ENCODE peak calls at places on chromosomes 6 and 20, in nine cellular contexts. N is adrenal gland, X is fibroblast of villous mesenchyme, L is ELF-1, D is HCT116, H is right lobe of liver, O is iris pigment epithelial cell, Z is NCI-H1105, K is KG1. S is an unnamed sample.

GRCh38 chr20:62151225-62151624 is 7.7 kb downstream of the SS18L1 start:
- DNase-seq in K (no peak), O (no peak), X (no peak), H (no peak), Z (no peak), N (no peak), D (no peak), L (no peak), S (no peak)

GRCh38 chr20:5737619-5737953 is 12.6 kb upstream of the SHLD1 start:
- DNase-seq in K (no peak), X (no peak), H (no peak), Z (no peak), N (no peak), O (no peak), D (no peak), L (no peak), S (no peak)

GRCh38 chr6:111566873-111567517 is 38.7 kb downstream of the TRAF3IP2 start:
- DNase-seq in D (no peak), H (no peak), Z (peak; percentile 94), L (no peak), O (peak; percentile 27), X (no peak), N (peak; percentile 73), K (no peak), S (peak; percentile 90)

GRCh38 chr6:131383421-131384411 is 189.3 kb upstream of the ARG1 start:
- DNase-seq in N (peak; percentile 55), Z (no peak), K (no peak), D (no peak), O (no peak), X (no peak), H (no peak), L (no peak), S (no peak)

GRCh38 chr6:122400121-122400450 is 634 bp downstream of the HSF2 start:
- DNase-seq in Z (no peak), N (peak; percentile 54), H (no peak), X (peak; percentile 11), O (peak; percentile 14), K (no peak), L (no peak), D (no peak), S (no peak)

GRCh38 chr20:50415516-50416268 is 94.5 kb upstream of the PTPN1 start:
- DNase-seq in H (peak; percentile 100), O (peak; percentile 88), Z (no peak), X (peak; percentile 97), K (no peak), L (peak; percentile 51), D (peak; percentile 50), N (peak; percentile 100), S (peak; percentile 22)

GRCh38 chr6:1558388-1558787 is 51.3 kb upstream of the FOXC1 start:
- DNase-seq in N (no peak), K (no peak), D (no peak), Z (no peak), H (no peak), L (no peak), X (no peak), O (peak; percentile 15), S (no peak)

GRCh38 chr6:39225543-39225942 is 3.7 kb downstream of the KCNK5 start:
- DNase-seq in K (no peak), Z (no peak), D (no peak), H (peak; percentile 90), X (no peak), N (no peak), O (no peak), L (peak; percentile 56), S (no peak)

GRCh38 chr6:156622185-156622584 is 155.0 kb upstream of the ARID1B start:
- DNase-seq in N (no peak), H (no peak), D (no peak), X (no peak), Z (no peak), O (no peak), K (no peak), L (no peak), S (no peak)

GRCh38 chr6:16712931-16713484 is 48.3 kb downstream of the ATXN1 start:
- DNase-seq in X (peak; percentile 96), H (no peak), L (no peak), K (peak; percentile 62), N (peak; percentile 81), O (peak; percentile 96), D (peak; percentile 91), Z (no peak), S (no peak)

GRCh38 chr6:33172307-33173227 is 19.7 kb downstream of the COL11A2 start:
- DNase-seq in N (no peak), L (no peak), D (peak; percentile 13), H (peak; percentile 39), Z (no peak), O (peak; percentile 47), X (peak; percentile 31), K (no peak), S (no peak)

GRCh38 chr6:156451088-156451487 is 326.1 kb upstream of the ARID1B start:
- DNase-seq in X (no peak), L (no peak), Z (no peak), K (no peak), D (no peak), O (no peak), H (no peak), N (no peak), S (no peak)

GRCh38 chr6:14968056-14968643 is 277.7 kb upstream of the JARID2 start:
- DNase-seq in Z (no peak), N (no peak), H (peak; percentile 53), X (no peak), O (no peak), L (peak; percentile 12), D (no peak), K (no peak), S (no peak)

GRCh38 chr6:150981095-150981494 is 115.6 kb downstream of the MTHFD1L start:
- DNase-seq in L (no peak), N (no peak), K (no peak), Z (no peak), O (peak; percentile 39), X (no peak), H (no peak), D (no peak), S (no peak)

GRCh38 chr6:34022250-34022872 is 123.5 kb downstream of the GRM4 start:
- DNase-seq in K (no peak), H (no peak), N (no peak), L (no peak), O (no peak), D (no peak), X (no peak), Z (no peak), S (no peak)

GRCh38 chr6:89927788-89928565 is 33.7 kb downstream of the GJA10 start:
- DNase-seq in L (no peak), O (peak; percentile 63), X (no peak), D (no peak), H (no peak), Z (no peak), K (no peak), N (no peak), S (no peak)

GRCh38 chr6:16496982-16497823 is 258.8 kb downstream of the GMPR start:
- DNase-seq in D (no peak), O (no peak), N (no peak), X (peak; percentile 50), L (peak; percentile 33), Z (no peak), K (no peak), H (no peak), S (no peak)

GRCh38 chr20:32191873-32192272 is 15.7 kb downstream of the PLAGL2 start:
- DNase-seq in L (no peak), N (peak; percentile 39), O (peak; percentile 31), X (no peak), D (no peak), Z (no peak), H (peak; percentile 4), K (no peak), S (no peak)

GRCh38 chr20:63536997-63537524 is at the start of gene PTK6:
- DNase-seq in D (no peak), X (no peak), N (no peak), H (peak; percentile 80), L (no peak), K (no peak), O (no peak), Z (no peak), S (peak; percentile 44)

GRCh38 chr6:6781172-6781876 is 192.8 kb downstream of the LY86 start:
- DNase-seq in K (no peak), H (no peak), D (peak; percentile 68), X (peak; percentile 58), N (peak; percentile 94), Z (no peak), L (peak; percentile 43), O (peak; percentile 54), S (no peak)

GRCh38 chr20:13302647-13303425 is 81.8 kb downstream of the ISM1 start:
- DNase-seq in Z (peak; percentile 26), K (no peak), O (peak; percentile 12), H (peak; percentile 55), X (peak; percentile 8), D (peak; percentile 4), N (no peak), L (peak; percentile 46), S (no peak)

GRCh38 chr6:159092631-159093030 is 47.8 kb upstream of the TAGAP start:
- DNase-seq in D (no peak), O (peak; percentile 17), X (peak; percentile 30), N (peak; percentile 48), Z (no peak), L (no peak), H (no peak), K (no peak), S (no peak)

GRCh38 chr6:100177956-100178355 is 183.9 kb upstream of the MCHR2 start:
- DNase-seq in H (peak; percentile 70), L (no peak), N (no peak), O (no peak), Z (no peak), K (no peak), D (no peak), X (no peak), S (no peak)

GRCh38 chr6:35050291-35050987 is 90.7 kb downstream of the TCP11 start:
- DNase-seq in O (no peak), N (no peak), K (no peak), L (no peak), Z (no peak), D (no peak), H (no peak), X (peak; percentile 23), S (no peak)

GRCh38 chr6:55694148-55694547 is 115.2 kb upstream of the HMGCLL1 start:
- DNase-seq in Z (no peak), L (peak; percentile 78), O (peak; percentile 91), K (no peak), D (no peak), X (peak; percentile 92), N (no peak), H (no peak), S (no peak)

GRCh38 chr20:21513881-21514540 is at the start of gene NKX2-2:
- DNase-seq in H (peak; percentile 34), N (no peak), L (peak; percentile 49), K (no peak), O (no peak), Z (no peak), D (no peak), X (no peak), S (no peak)

GRCh38 chr6:37304766-37305165 is 46.8 kb upstream of the TMEM217 start:
- DNase-seq in Z (no peak), N (no peak), X (no peak), K (no peak), D (no peak), O (no peak), H (no peak), L (no peak), S (no peak)

GRCh38 chr6:32637219-32637880 is at the start of gene HLA-DQA1:
- DNase-seq in K (no peak), N (no peak), Z (no peak), X (no peak), L (no peak), O (peak; percentile 10), D (no peak), H (no peak), S (no peak)

GRCh38 chr6:47111685-47112084 is 69.6 kb upstream of the ADGRF1 start:
- DNase-seq in K (no peak), D (no peak), O (peak; percentile 68), L (no peak), X (peak; percentile 69), H (no peak), N (no peak), Z (no peak), S (no peak)

GRCh38 chr20:59221049-59221748 is 57.6 kb downstream of the ZNF831 start:
- DNase-seq in L (peak; percentile 26), Z (no peak), K (no peak), D (no peak), O (no peak), X (no peak), N (no peak), H (no peak), S (no peak)

GRCh38 chr20:13996265-13996664 is 949 bp downstream of the MACROD2 start:
- DNase-seq in L (no peak), H (no peak), Z (no peak), N (no peak), X (no peak), D (no peak), K (no peak), O (no peak), S (no peak)

S was measured in DMS153.